ENCODE peak calls at places on chromosomes 16 and 17, in nine cellular contexts. E is NCI-H1694, H is T-helper 17 cell, N is brain microvascular endothelial cell, J is iPS DF 19.7, V is Peyer's patch, Y is lung microvascular endothelial cell, G is iPS-NIHi11, Q is Daoy. X is an unnamed sample.

GRCh38 chr16:23334421-23334853 is 32.3 kb downstream of the SCNN1B start:
- DNase-seq in Q (no peak), J (no peak), Y (no peak), H (no peak), V (peak; percentile 24), E (no peak), N (no peak), G (no peak), X (no peak)

GRCh38 chr17:32486701-32487459 is at the start of gene CDK5R1:
- DNase-seq in Y (peak; percentile 78), H (peak; percentile 71), E (no peak), N (no peak), G (peak; percentile 91), V (peak; percentile 64), Q (peak; percentile 82), J (no peak), X (peak; percentile 50)

GRCh38 chr17:39617446-39618251 is 9.1 kb upstream of the PPP1R1B start:
- DNase-seq in Y (peak; percentile 71), J (no peak), V (peak; percentile 53), E (peak; percentile 47), N (no peak), G (peak; percentile 71), Q (peak; percentile 77), H (peak; percentile 35), X (peak; percentile 64)

GRCh38 chr16:72554935-72555334 is 383.0 kb upstream of the PMFBP1 start:
- DNase-seq in Y (no peak), H (no peak), G (no peak), N (peak; percentile 31), Q (peak; percentile 10), V (no peak), E (no peak), J (no peak), X (peak; percentile 32)

GRCh38 chr16:75292691-75293090 is 41.3 kb upstream of the BCAR1 start:
- DNase-seq in Q (no peak), J (no peak), E (no peak), V (no peak), G (no peak), N (no peak), Y (no peak), H (no peak), X (no peak)

GRCh38 chr16:28538733-28539596 is at the start of gene NUPR1:
- DNase-seq in G (peak; percentile 49), H (no peak), Q (peak; percentile 87), E (no peak), J (no peak), N (peak; percentile 72), Y (peak; percentile 90), V (peak; percentile 47), X (peak; percentile 94)

GRCh38 chr17:69141802-69142472 is at the start of gene ABCA6:
- DNase-seq in V (no peak), N (peak; percentile 25), H (no peak), G (no peak), E (no peak), Y (peak; percentile 53), J (no peak), Q (no peak), X (no peak)

GRCh38 chr16:16025214-16025968 is 76.0 kb downstream of the ABCC1 start:
- DNase-seq in N (peak; percentile 93), J (no peak), Y (peak; percentile 94), E (no peak), H (peak; percentile 52), V (peak; percentile 40), G (no peak), Q (peak; percentile 95), X (peak; percentile 97)

GRCh38 chr17:47872651-47873161 is 21.7 kb upstream of the SP6 start:
- DNase-seq in N (no peak), V (no peak), E (no peak), H (no peak), G (peak; percentile 35), Q (peak; percentile 40), Y (no peak), J (no peak), X (no peak)

GRCh38 chr16:31478956-31479355 is 4.0 kb upstream of the SLC5A2 start:
- DNase-seq in Q (no peak), Y (no peak), J (no peak), E (no peak), N (no peak), H (no peak), G (no peak), V (no peak), X (no peak)

GRCh38 chr17:49836111-49837030 is 11.5 kb downstream of the TAC4 start:
- DNase-seq in G (no peak), E (no peak), J (no peak), Q (no peak), Y (no peak), N (peak; percentile 17), H (no peak), V (no peak), X (peak; percentile 71)

GRCh38 chr16:29806096-29806579 is at the start of gene MAZ:
- DNase-seq in N (no peak), G (no peak), V (peak; percentile 74), J (no peak), Y (no peak), H (peak; percentile 54), E (peak; percentile 74), Q (no peak), X (peak; percentile 89)

GRCh38 chr17:50328926-50329325 is 17.0 kb upstream of the XYLT2 start:
- DNase-seq in V (no peak), J (no peak), Q (no peak), N (no peak), H (no peak), Y (no peak), G (no peak), E (no peak), X (no peak)

GRCh38 chr16:11624645-11625607 is 38.2 kb upstream of the LITAF start:
- DNase-seq in H (no peak), N (no peak), J (no peak), E (no peak), Q (no peak), V (no peak), Y (no peak), G (no peak), X (no peak)

GRCh38 chr17:67151717-67152116 is 93.3 kb downstream of the HELZ start:
- DNase-seq in E (no peak), V (no peak), N (peak; percentile 84), Q (no peak), G (no peak), J (no peak), Y (no peak), H (no peak), X (peak; percentile 13)

GRCh38 chr16:86619263-86619935 is 41.0 kb downstream of the FOXL1 start:
- DNase-seq in E (no peak), Q (peak; percentile 89), G (peak; percentile 56), Y (peak; percentile 28), N (no peak), H (no peak), V (no peak), J (no peak), X (no peak)

GRCh38 chr16:73019456-73020362 is 28.2 kb downstream of the ZFHX3 start:
- DNase-seq in Q (peak; percentile 81), G (no peak), H (no peak), E (no peak), V (no peak), J (no peak), Y (peak; percentile 36), N (peak; percentile 97), X (peak; percentile 92)

GRCh38 chr17:15263206-15263579 is 1.9 kb downstream of the PMP22 start:
- DNase-seq in Y (peak; percentile 68), J (no peak), E (no peak), H (no peak), V (peak; percentile 28), Q (peak; percentile 84), G (peak; percentile 61), N (no peak), X (peak; percentile 74)

GRCh38 chr17:79874329-79874981 is 35.2 kb upstream of the CBX4 start:
- DNase-seq in Q (no peak), V (no peak), N (peak; percentile 20), E (peak; percentile 39), J (no peak), Y (peak; percentile 46), H (no peak), G (peak; percentile 72), X (peak; percentile 45)

GRCh38 chr17:45641541-45641940 is 142.6 kb upstream of the CRHR1 start:
- DNase-seq in H (no peak), Y (no peak), V (peak; percentile 7), Q (no peak), E (no peak), G (no peak), J (no peak), N (no peak), X (no peak)

GRCh38 chr16:89334461-89334860 is 117.0 kb downstream of the ZNF778 start:
- DNase-seq in Y (no peak), E (no peak), J (no peak), Q (no peak), G (no peak), N (no peak), V (no peak), H (no peak), X (no peak)

GRCh38 chr17:58375811-58376210 is 23.8 kb upstream of the SUPT4H1 start:
- DNase-seq in V (no peak), Q (no peak), H (no peak), Y (no peak), N (no peak), J (no peak), G (no peak), E (no peak), X (no peak)

GRCh38 chr16:76201385-76201784 is 75.8 kb upstream of the CNTNAP4 start:
- DNase-seq in G (no peak), N (no peak), Q (peak; percentile 2), E (no peak), J (no peak), Y (no peak), V (no peak), H (no peak), X (no peak)

GRCh38 chr16:84048306-84048705 is 5.7 kb upstream of the SLC38A8 start:
- DNase-seq in N (no peak), Y (peak; percentile 5), E (no peak), V (no peak), H (no peak), Q (no peak), J (no peak), G (no peak), X (no peak)

GRCh38 chr16:73743665-73744496 is 552.7 kb upstream of the PSMD7 start:
- DNase-seq in Q (peak; percentile 28), H (no peak), V (no peak), E (no peak), J (peak; percentile 15), G (peak; percentile 28), N (no peak), Y (no peak), X (peak; percentile 19)

GRCh38 chr17:50564916-50565315 is 4.4 kb downstream of the CACNA1G start:
- DNase-seq in E (peak; percentile 68), N (peak; percentile 36), Y (peak; percentile 66), V (no peak), J (no peak), G (no peak), Q (peak; percentile 57), H (no peak), X (peak; percentile 29)

GRCh38 chr16:48378276-48378675 is 6.9 kb downstream of the SIAH1 start:
- DNase-seq in H (no peak), Q (no peak), Y (no peak), E (no peak), G (no peak), V (no peak), N (no peak), J (no peak), X (no peak)

GRCh38 chr17:31674717-31675349 is 184.2 kb downstream of the COPRS start:
- DNase-seq in G (peak; percentile 26), N (peak; percentile 63), E (no peak), H (no peak), V (no peak), Q (peak; percentile 75), Y (no peak), J (no peak), X (peak; percentile 94)

GRCh38 chr16:55040366-55041086 is 109.9 kb downstream of the IRX5 start:
- DNase-seq in G (no peak), J (no peak), N (no peak), Q (no peak), V (no peak), E (no peak), Y (no peak), H (no peak), X (no peak)

GRCh38 chr16:23952128-23953041 is 116.6 kb downstream of the PRKCB start:
- DNase-seq in Q (peak; percentile 65), E (no peak), V (peak; percentile 45), H (no peak), Y (no peak), J (no peak), G (peak; percentile 33), N (peak; percentile 14), X (no peak)

GRCh38 chr17:65750166-65750565 is 188.7 kb upstream of the AXIN2 start:
- DNase-seq in Y (no peak), Q (no peak), E (no peak), V (no peak), H (no peak), N (no peak), J (no peak), G (no peak), X (no peak)

X was measured in M059J.